ENCODE peak calls at places on chromosomes 12 and 14, in five cellular contexts. K is natural killer cell, F is heart right ventricle, W is KBM-7, B is endothelial cell. V is an unnamed sample.

GRCh38 chr14:98634043-98634820 is 637.8 kb downstream of the BCL11B start:
- DNase-seq in K (no peak), F (no peak), W (no peak), B (no peak), V (no peak)

GRCh38 chr12:57816855-57817151 is 1.7 kb downstream of the AVIL start:
- DNase-seq in K (no peak), F (peak), W (peak), B (no peak), V (no peak)

GRCh38 chr12:9925746-9926393 is 6.3 kb downstream of the CLEC2A start:
- DNase-seq in K (no peak), F (no peak), W (peak), B (peak), V (no peak)

GRCh38 chr12:92505373-92506340 is 197.1 kb upstream of the PLEKHG7 start:
- DNase-seq in K (no peak), F (peak), W (peak), B (no peak), V (no peak)

GRCh38 chr12:68854554-68854953 is 46.6 kb downstream of the MDM2 start:
- DNase-seq in K (no peak), F (no peak), W (no peak), B (no peak), V (no peak)

GRCh38 chr12:61513972-61514371 is 746.2 kb upstream of the USP15 start:
- DNase-seq in K (no peak), F (no peak), W (no peak), B (no peak), V (no peak)

GRCh38 chr14:28467611-28468010 is 299.0 kb upstream of the FOXG1 start:
- DNase-seq in K (no peak), F (no peak), W (no peak), B (no peak), V (no peak)

GRCh38 chr12:79451365-79451764 is 239.4 kb downstream of the PAWR start:
- DNase-seq in K (no peak), F (no peak), W (no peak), B (no peak), V (no peak)

GRCh38 chr12:130121246-130122005 is 40.8 kb upstream of the FZD10 start:
- DNase-seq in K (no peak), F (no peak), W (no peak), B (no peak), V (no peak)

GRCh38 chr14:75793806-75794205 is 132.8 kb downstream of the TTLL5 start:
- DNase-seq in K (no peak), F (no peak), W (no peak), B (no peak), V (no peak)